ENCODE peak calls at places on chromosomes 1 and 21, in seven cellular contexts. Y is H1, S is GM12891, O is K562, F is SK-N-SH, W is HepG2, L is GM12878. H is an unnamed sample.

GRCh38 chr1:19432943-19433609 is 52.3 kb downstream of the CAPZB start:
- DNase-seq in S (no peak), Y (no peak), F (no peak), W (no peak), O (no peak), L (no peak), H (no peak)

GRCh38 chr21:17775431-17776126 is 43.6 kb downstream of the C21orf91 start:
- DNase-seq in S (no peak), Y (no peak), W (peak), O (no peak), L (peak), F (no peak), H (no peak)

GRCh38 chr1:119737040-119737682 is 25.4 kb downstream of the PHGDH start:
- DNase-seq in O (peak), W (no peak), S (no peak), L (no peak), Y (no peak), F (no peak), H (no peak)

GRCh38 chr1:165598676-165599059 is 32.4 kb upstream of the MGST3 start:
- DNase-seq in O (peak), Y (no peak), F (no peak), S (no peak), L (no peak), W (no peak), H (no peak)

GRCh38 chr1:235525314-235525713 is 21.1 kb upstream of the B3GALNT2 start:
- DNase-seq in W (no peak), F (no peak), S (no peak), L (no peak), O (no peak), Y (no peak), H (no peak)

GRCh38 chr1:51644533-51645197 is 27.8 kb downstream of the OSBPL9 start:
- DNase-seq in F (no peak), W (no peak), Y (peak), L (no peak), O (no peak), S (no peak), H (no peak)

GRCh38 chr1:86394416-86394815 is 1.7 kb downstream of the ODF2L start:
- DNase-seq in L (no peak), O (no peak), S (no peak), W (no peak), Y (no peak), F (no peak), H (no peak)

GRCh38 chr1:236421022-236421421 is 26.9 kb downstream of the EDARADD start:
- DNase-seq in S (no peak), W (peak), F (no peak), Y (no peak), O (peak), L (no peak), H (no peak)

GRCh38 chr21:29481081-29481480 is 182.4 kb downstream of the BACH1 start:
- DNase-seq in F (no peak), L (no peak), O (no peak), S (no peak), W (no peak), Y (no peak), H (no peak)

GRCh38 chr1:38013027-38013588 is 574 bp downstream of the UTP11 start:
- DNase-seq in S (no peak), W (peak), O (no peak), L (no peak), Y (no peak), F (no peak), H (no peak)

GRCh38 chr21:41593051-41593783 is 85.3 kb upstream of the TMPRSS2 start:
- DNase-seq in S (no peak), O (no peak), F (no peak), W (no peak), Y (no peak), L (no peak), H (no peak)

GRCh38 chr1:64906447-64906846 is 59.9 kb downstream of the JAK1 start:
- DNase-seq in L (no peak), W (peak), O (peak), F (no peak), Y (no peak), S (no peak), H (no peak)

GRCh38 chr21:32240708-32241433 is 38.0 kb downstream of the MIS18A start:
- DNase-seq in W (no peak), F (no peak), Y (no peak), L (peak), O (no peak), S (no peak), H (no peak)

GRCh38 chr1:172674831-172675613 is 16.1 kb downstream of the FASLG start:
- DNase-seq in O (no peak), W (no peak), Y (no peak), S (no peak), L (no peak), F (no peak), H (no peak)

GRCh38 chr1:17521946-17522612 is 17.4 kb upstream of the ARHGEF10L start:
- DNase-seq in F (no peak), O (peak), Y (no peak), W (no peak), S (no peak), L (no peak), H (no peak)

GRCh38 chr1:79695133-79695532 is 688.6 kb upstream of the ADGRL4 start:
- DNase-seq in Y (no peak), S (no peak), O (no peak), W (no peak), L (peak), F (no peak), H (no peak)

GRCh38 chr1:207579436-207579799 is 65.5 kb upstream of the CR1L start:
- DNase-seq in W (peak), L (peak), Y (peak), F (peak), S (peak), O (peak), H (no peak)

DNA sequence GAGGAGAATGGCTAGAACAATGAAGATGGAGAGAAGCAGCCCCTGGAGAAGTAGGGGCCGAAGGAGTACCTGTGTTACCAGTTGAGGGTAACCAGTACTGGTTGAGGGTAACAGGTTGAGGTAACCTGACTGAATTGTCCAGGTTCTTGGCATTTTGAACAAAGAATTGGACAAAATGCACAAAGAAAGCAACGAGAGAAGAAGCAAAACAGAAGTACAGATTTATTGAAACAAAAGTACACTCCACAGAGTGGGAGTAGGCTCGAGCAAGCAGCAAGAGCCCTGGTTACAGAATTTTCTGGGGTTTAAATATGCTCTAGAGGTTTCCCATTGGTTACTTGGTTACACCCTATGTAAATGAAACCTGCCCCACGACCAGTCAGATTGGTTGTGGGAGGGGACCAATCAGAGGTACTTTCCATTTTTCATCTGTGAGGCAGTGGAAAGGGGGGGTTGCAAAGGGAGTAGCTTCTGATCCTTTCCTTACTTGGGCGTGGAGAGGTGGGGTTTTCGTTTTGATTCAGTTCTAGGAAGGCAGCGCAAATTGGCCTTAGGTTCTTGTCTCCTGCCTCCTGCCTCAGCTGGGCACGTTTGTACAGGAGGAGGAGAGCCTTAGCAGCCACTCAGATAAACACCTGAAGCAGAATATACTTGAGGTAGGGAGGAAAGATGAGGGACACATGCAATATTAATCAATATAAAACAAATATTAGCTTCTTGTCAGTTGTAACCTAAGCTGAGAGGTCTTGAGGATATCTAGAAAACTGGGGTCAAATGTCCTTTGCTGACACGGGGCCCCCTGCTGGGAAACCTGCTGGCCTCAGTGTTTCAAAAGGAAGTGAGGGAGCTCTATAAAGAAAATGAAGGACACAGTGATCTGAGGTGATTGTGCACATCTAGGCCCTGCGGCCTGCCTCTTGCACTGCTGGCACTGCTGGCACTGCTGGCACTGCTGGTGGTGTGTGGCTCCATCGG is 14.3 kb upstream of the LSM10 start:
- DNase-seq in F (no peak), O (peak), S (no peak), Y (no peak), W (peak), L (no peak), H (no peak)
- TF ChIP-seq TAF1 in F (no peak), O (no peak), S (no peak), Y (no peak), W (no peak), L (no peak), H (no peak)

GRCh38 chr1:231272880-231273279 is 31.9 kb downstream of the GNPAT start:
- DNase-seq in L (no peak), F (no peak), Y (no peak), O (no peak), S (no peak), W (no peak), H (no peak)
- TF ChIP-seq TAF1 in L (no peak), F (no peak), Y (no peak), O (no peak), S (no peak), W (no peak), H (no peak)

GRCh38 chr1:204461331-204462228 is 33.0 kb downstream of the PIK3C2B start:
- DNase-seq in Y (no peak), F (no peak), W (no peak), L (peak), O (peak), S (no peak), H (no peak)
- TF ChIP-seq TAF1 in Y (no peak), F (no peak), W (no peak), L (no peak), O (no peak), S (no peak), H (peak)

GRCh38 chr1:161089251-161089924 is at the start of gene NECTIN4:
- DNase-seq in O (no peak), L (no peak), S (no peak), W (no peak), F (no peak), Y (no peak), H (no peak)
- TF ChIP-seq TAF1 in O (no peak), L (no peak), S (no peak), W (no peak), F (no peak), Y (no peak), H (no peak)

DNA sequence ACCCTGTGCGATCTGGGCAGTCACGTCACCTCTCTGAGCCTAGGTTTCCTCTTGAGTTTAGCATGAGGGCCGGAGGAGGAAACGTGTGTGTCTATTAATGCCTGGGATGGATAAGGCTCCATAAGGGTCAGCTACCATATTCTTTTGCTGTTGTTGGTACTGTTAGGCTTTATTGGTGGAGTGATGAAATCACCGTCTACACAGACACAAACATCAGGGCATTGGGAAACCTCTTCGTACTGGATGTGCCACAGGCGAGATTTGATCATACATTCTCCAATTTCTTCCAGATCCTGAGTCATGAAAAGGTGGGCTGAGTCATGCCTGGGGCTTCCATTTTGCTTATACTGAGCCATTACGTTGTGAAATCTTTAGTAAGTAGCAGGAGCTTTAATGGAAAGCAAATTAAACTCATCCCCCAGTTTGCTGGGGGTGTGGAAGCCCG is 24.9 kb upstream of the GRHL3 start:
- DNase-seq in L (no peak), W (no peak), F (no peak), S (no peak), Y (no peak), O (no peak), H (no peak)
- TF ChIP-seq TAF1 in L (no peak), W (no peak), F (no peak), S (no peak), Y (no peak), O (no peak), H (no peak)

GRCh38 chr1:7690076-7690475 is 81.0 kb upstream of the VAMP3 start:
- DNase-seq in S (no peak), W (no peak), L (no peak), Y (no peak), O (no peak), F (no peak), H (no peak)
- TF ChIP-seq TAF1 in S (no peak), W (no peak), L (no peak), Y (no peak), O (no peak), F (no peak), H (no peak)

GRCh38 chr1:170770254-170770653 is 106.3 kb downstream of the PRRX1 start:
- DNase-seq in S (no peak), F (no peak), W (no peak), O (no peak), L (no peak), Y (no peak), H (no peak)

GRCh38 chr1:170768929-170769328 is 105.0 kb downstream of the PRRX1 start:
- DNase-seq in O (no peak), S (no peak), L (no peak), Y (no peak), W (no peak), F (no peak), H (no peak)

GRCh38 chr1:170765279-170765678 is 101.3 kb downstream of the PRRX1 start:
- DNase-seq in O (no peak), F (no peak), L (no peak), S (no peak), W (no peak), Y (no peak), H (no peak)

DNA sequence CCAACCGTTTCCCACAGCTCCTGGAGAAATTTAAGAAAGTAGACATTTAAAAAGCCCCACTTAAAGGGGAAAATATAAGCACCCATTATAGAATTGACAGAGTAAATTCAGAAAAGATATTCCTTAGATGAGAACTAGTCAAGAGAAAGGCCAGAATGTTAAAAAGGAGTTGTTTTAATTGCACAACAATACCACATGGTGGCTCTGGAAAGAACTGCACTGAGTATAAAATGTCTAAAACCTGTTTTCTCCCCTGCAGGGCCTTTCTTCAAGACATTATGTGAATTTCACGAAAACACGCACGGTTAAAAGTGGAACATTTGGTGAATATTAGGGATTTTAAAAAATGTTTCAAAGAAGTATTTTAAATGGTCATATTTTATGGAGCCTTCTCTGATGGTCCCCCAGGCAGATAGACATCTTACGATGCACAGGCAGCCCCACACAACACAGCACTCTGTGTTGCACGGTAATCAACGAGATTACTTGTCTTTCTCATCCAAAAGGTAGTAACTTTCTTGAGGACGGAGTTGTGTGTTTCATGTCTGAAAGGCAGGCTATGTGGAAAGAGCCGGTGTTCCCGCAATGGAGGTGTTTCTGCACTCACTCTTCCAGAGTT is 101.9 kb downstream of the PRRX1 start:
- DNase-seq in O (no peak), L (no peak), W (no peak), Y (no peak), F (no peak), S (no peak), H (no peak)
- TF ChIP-seq TAF1 in O (no peak), L (no peak), W (no peak), Y (no peak), F (no peak), S (no peak), H (no peak)